ENCODE peak calls at places on chromosomes 16 and 17, in ten cellular contexts. I, J, E, C, W, U, D, B, A and T are unnamed samples.

GRCh38 chr17:78458091-78458490 is 79.6 kb downstream of the PGS1 start:
- DNase-seq in W (no peak), A (no peak), E (no peak), U (no peak), C (no peak), B (no peak), J (no peak), D (no peak), I (no peak), T (no peak)

GRCh38 chr17:48751172-48751571 is 22.6 kb upstream of the HOXB13 start:
- DNase-seq in W (no peak), J (no peak), C (no peak), E (peak), I (no peak), U (no peak), B (no peak), D (no peak), A (no peak), T (no peak)

GRCh38 chr16:24771132-24771778 is 41.8 kb downstream of the TNRC6A start:
- DNase-seq in E (no peak), J (no peak), I (no peak), C (no peak), D (no peak), A (peak), B (no peak), W (no peak), U (no peak), T (peak)

GRCh38 chr17:79147791-79148506 is 73.3 kb downstream of the ENGASE start:
- DNase-seq in D (no peak), E (no peak), I (no peak), U (no peak), A (no peak), B (no peak), J (no peak), C (no peak), W (no peak), T (no peak)

GRCh38 chr17:56319531-56319930 is 166.3 kb downstream of the ANKFN1 start:
- DNase-seq in U (peak), B (peak), C (peak), A (peak), W (no peak), D (no peak), I (peak), J (peak), E (no peak), T (peak)

GRCh38 chr16:85227262-85227923 is 115.1 kb upstream of the CIBAR2 start:
- DNase-seq in U (no peak), I (no peak), B (no peak), C (no peak), A (peak), D (no peak), E (peak), J (peak), W (no peak), T (no peak)

GRCh38 chr17:72406501-72406900 is 285.7 kb downstream of the SOX9 start:
- DNase-seq in E (no peak), A (no peak), W (no peak), U (no peak), I (no peak), D (no peak), B (no peak), C (no peak), J (no peak), T (no peak)

GRCh38 chr16:86919531-86920305 is 341.4 kb downstream of the FOXL1 start:
- DNase-seq in J (no peak), B (no peak), W (no peak), A (no peak), C (no peak), I (no peak), E (no peak), U (no peak), D (no peak), T (no peak)

GRCh38 chr16:73052441-73053030 is 4.6 kb upstream of the ZFHX3 start:
- DNase-seq in B (no peak), J (no peak), W (no peak), I (no peak), U (no peak), D (no peak), E (no peak), A (no peak), C (no peak), T (no peak)

GRCh38 chr16:85503642-85504224 is 109.4 kb upstream of the GSE1 start:
- DNase-seq in W (no peak), B (no peak), D (no peak), C (no peak), A (no peak), E (no peak), I (no peak), J (no peak), U (no peak), T (no peak)

GRCh38 chr16:66606000-66606751 is 1.7 kb downstream of the CMTM3 start:
- DNase-seq in E (no peak), W (no peak), B (no peak), J (no peak), A (peak), C (no peak), D (no peak), I (no peak), U (no peak), T (no peak)

GRCh38 chr16:22847690-22848089 is 33.7 kb downstream of the HS3ST2 start:
- DNase-seq in D (no peak), J (no peak), B (no peak), W (no peak), U (no peak), I (no peak), C (no peak), E (no peak), A (no peak), T (no peak)

GRCh38 chr17:75645501-75645888 is 12.3 kb downstream of the SMIM5 start:
- DNase-seq in U (peak), D (no peak), J (peak), W (no peak), E (no peak), C (no peak), A (no peak), B (no peak), I (peak), T (no peak)

GRCh38 chr16:66455970-66456369 is 28.9 kb downstream of the BEAN1 start:
- DNase-seq in A (no peak), W (no peak), C (no peak), B (no peak), D (no peak), U (no peak), E (no peak), I (no peak), J (no peak), T (no peak)

GRCh38 chr16:75247249-75247648 is 4.2 kb downstream of the BCAR1 start:
- DNase-seq in J (no peak), D (no peak), I (no peak), U (no peak), W (no peak), C (no peak), A (no peak), E (no peak), B (no peak), T (no peak)

GRCh38 chr17:31394544-31394943 is 3.1 kb downstream of the RAB11FIP4 start:
- DNase-seq in A (peak), E (peak), D (peak), C (peak), B (peak), W (peak), U (no peak), I (no peak), J (peak), T (peak)

GRCh38 chr17:57881783-57882291 is 32.0 kb upstream of the MRPS23 start:
- DNase-seq in J (no peak), C (no peak), E (peak), D (no peak), U (no peak), B (no peak), A (no peak), I (no peak), W (no peak), T (no peak)

GRCh38 chr17:22703786-22704441 is 1011.6 kb downstream of the KCNJ18 start:
- DNase-seq in U (peak), B (no peak), D (peak), C (no peak), I (peak), E (no peak), W (no peak), J (no peak), A (no peak), T (no peak)

GRCh38 chr17:81238490-81238814 is 403 bp downstream of the TEPSIN start:
- DNase-seq in W (no peak), D (no peak), U (no peak), J (no peak), B (no peak), C (no peak), A (no peak), I (no peak), E (no peak), T (no peak)

GRCh38 chr16:81499576-81500380 is 55.2 kb downstream of the CMIP start:
- DNase-seq in W (no peak), D (no peak), A (no peak), E (peak), C (no peak), J (no peak), B (no peak), U (no peak), I (no peak), T (no peak)

GRCh38 chr16:52318259-52319008 is 228.5 kb downstream of the TOX3 start:
- DNase-seq in B (no peak), I (no peak), E (peak), W (no peak), J (no peak), D (no peak), C (no peak), A (no peak), U (no peak), T (no peak)

GRCh38 chr17:66343531-66344078 is 41.2 kb downstream of the PRKCA start:
- DNase-seq in W (no peak), U (no peak), J (no peak), B (no peak), A (no peak), D (peak), C (no peak), E (no peak), I (no peak), T (no peak)

GRCh38 chr16:24738895-24739294 is 9.4 kb downstream of the TNRC6A start:
- DNase-seq in E (no peak), W (no peak), J (no peak), D (no peak), U (no peak), C (no peak), B (no peak), I (no peak), A (no peak), T (no peak)

GRCh38 chr17:77494664-77495435 is 354.1 kb downstream of the SEC14L1 start:
- DNase-seq in J (no peak), E (peak), A (peak), U (peak), B (peak), W (peak), D (peak), C (no peak), I (peak), T (no peak)

GRCh38 chr16:30867747-30868146 is 26.1 kb downstream of the BCL7C start:
- DNase-seq in D (no peak), B (no peak), J (no peak), C (no peak), A (no peak), I (peak), E (no peak), W (no peak), U (peak), T (no peak)

GRCh38 chr17:17724307-17724921 is 43.2 kb downstream of the RAI1 start:
- DNase-seq in A (peak), B (peak), D (no peak), J (no peak), U (no peak), W (peak), C (no peak), E (no peak), I (peak), T (no peak)

GRCh38 chr16:4176794-4177438 is 60.7 kb upstream of the ADCY9 start:
- DNase-seq in D (peak), I (no peak), C (no peak), U (peak), J (peak), B (no peak), E (peak), W (no peak), A (peak), T (no peak)

GRCh38 chr16:77657016-77657415 is 65.3 kb upstream of the NUDT7 start:
- DNase-seq in J (no peak), W (no peak), I (no peak), D (no peak), B (no peak), C (no peak), A (no peak), E (no peak), U (no peak), T (no peak)

GRCh38 chr16:8087597-8088279 is 502.6 kb downstream of the TMEM114 start:
- DNase-seq in I (no peak), A (no peak), W (no peak), D (no peak), E (no peak), J (no peak), C (no peak), B (no peak), U (no peak), T (no peak)

GRCh38 chr16:81838794-81839193 is 59.7 kb downstream of the PLCG2 start:
- DNase-seq in U (no peak), W (no peak), A (no peak), C (no peak), I (no peak), J (no peak), E (no peak), D (no peak), B (no peak), T (no peak)

GRCh38 chr16:71489122-71489521 is at the start of gene ZNF19:
- DNase-seq in A (no peak), J (no peak), I (no peak), C (no peak), E (no peak), W (no peak), U (no peak), B (no peak), D (no peak), T (no peak)

GRCh38 chr16:12087901-12088364 is 111.4 kb downstream of the SNX29 start:
- DNase-seq in J (no peak), B (no peak), A (no peak), U (no peak), W (peak), I (peak), E (no peak), C (peak), D (no peak), T (no peak)

GRCh38 chr16:8924214-8924613 is 39.5 kb downstream of the USP7 start:
- DNase-seq in W (peak), J (no peak), C (no peak), U (no peak), D (no peak), B (no peak), A (no peak), E (no peak), I (no peak), T (no peak)

GRCh38 chr17:72890711-72891110 is 201.8 kb downstream of the SLC39A11 start:
- DNase-seq in U (peak), C (no peak), W (no peak), E (no peak), B (no peak), A (peak), D (no peak), I (no peak), J (no peak), T (no peak)

GRCh38 chr17:28861393-28862203 is 6.8 kb downstream of the ERAL1 start:
- DNase-seq in W (no peak), C (no peak), B (no peak), I (no peak), E (no peak), J (no peak), D (no peak), A (no peak), U (no peak), T (no peak)

GRCh38 chr16:82514262-82514661 is 112.5 kb upstream of the CDH13 start:
- DNase-seq in W (no peak), J (no peak), E (no peak), C (no peak), I (no peak), D (no peak), U (no peak), A (no peak), B (no peak), T (no peak)

GRCh38 chr17:61399131-61400057 is at the start of gene TBX2:
- DNase-seq in D (no peak), I (peak), E (peak), B (no peak), C (no peak), W (peak), U (peak), A (peak), J (peak), T (no peak)

GRCh38 chr17:61401280-61402072 is 1.8 kb downstream of the TBX2 start:
- DNase-seq in D (no peak), A (peak), I (peak), E (peak), J (no peak), C (no peak), B (no peak), W (no peak), U (no peak), T (no peak)

GRCh38 chr17:61400786-61401279 is 1.2 kb downstream of the TBX2 start:
- DNase-seq in W (no peak), J (no peak), E (peak), U (no peak), B (no peak), A (peak), I (peak), D (no peak), C (no peak), T (no peak)

GRCh38 chr17:61398721-61399130 is 917 bp upstream of the TBX2 start:
- DNase-seq in A (no peak), W (no peak), I (no peak), E (no peak), J (no peak), B (no peak), D (no peak), C (no peak), U (no peak), T (no peak)

DNA sequence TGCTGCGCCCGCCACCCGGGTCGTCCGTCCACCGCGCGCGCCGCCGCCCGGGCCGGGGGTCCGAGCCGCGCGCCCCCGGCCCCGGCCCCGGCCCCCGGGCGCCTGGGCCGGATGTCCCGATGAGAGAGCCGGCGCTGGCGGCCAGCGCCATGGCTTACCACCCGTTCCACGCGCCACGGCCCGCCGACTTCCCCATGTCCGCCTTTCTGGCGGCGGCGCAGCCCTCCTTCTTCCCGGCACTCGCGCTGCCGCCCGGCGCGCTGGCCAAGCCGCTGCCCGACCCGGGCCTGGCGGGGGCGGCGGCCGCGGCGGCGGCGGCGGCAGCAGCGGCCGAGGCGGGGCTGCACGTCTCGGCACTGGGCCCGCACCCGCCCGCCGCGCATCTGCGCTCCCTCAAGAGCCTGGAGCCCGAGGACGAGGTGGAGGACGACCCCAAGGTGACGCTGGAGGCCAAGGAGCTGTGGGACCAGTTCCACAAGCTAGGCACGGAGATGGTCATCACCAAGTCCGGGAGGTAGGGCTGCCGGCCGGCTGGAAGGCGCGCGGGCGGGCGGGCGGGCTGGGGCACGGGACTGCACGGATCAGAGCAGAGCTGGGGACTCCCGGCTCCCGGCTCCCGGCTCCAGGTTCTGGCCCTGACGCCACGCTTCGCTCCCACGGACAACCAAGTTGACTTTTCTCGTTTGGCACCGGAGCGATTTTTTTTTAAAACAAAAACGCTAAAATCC is 579 bp downstream of the TBX2 start:
- DNase-seq in I (peak), W (no peak), E (peak), C (no peak), A (peak), B (no peak), J (no peak), U (peak), D (no peak), T (no peak)
- H3K4me3 ChIP-seq in I (peak), W (peak), E (peak), C (no peak), A (peak), B (peak), J (peak), U (peak), D (no peak), T (peak)

GRCh38 chr17:49787932-49788442 is 494 bp upstream of the KAT7 start:
- DNase-seq in J (no peak), B (no peak), I (peak), A (no peak), D (no peak), C (no peak), E (no peak), U (no peak), W (no peak), T (no peak)

GRCh38 chr17:49793309-49793708 is 4.8 kb downstream of the KAT7 start:
- DNase-seq in D (no peak), E (no peak), J (no peak), B (no peak), I (no peak), U (no peak), W (no peak), A (no peak), C (no peak), T (no peak)

GRCh38 chr17:49784636-49785035 is 3.8 kb upstream of the KAT7 start:
- DNase-seq in U (no peak), D (no peak), J (no peak), C (no peak), W (no peak), B (no peak), A (no peak), I (no peak), E (no peak), T (no peak)

GRCh38 chr17:49788443-49789277 is at the start of gene KAT7:
- DNase-seq in W (peak), E (peak), J (peak), I (peak), D (peak), B (peak), C (peak), U (peak), A (peak), T (peak)

GRCh38 chr17:49789278-49789578 is 747 bp downstream of the KAT7 start:
- DNase-seq in C (no peak), I (no peak), E (no peak), U (no peak), B (no peak), D (no peak), J (no peak), A (no peak), W (no peak), T (no peak)
- H3K4me3 ChIP-seq in C (peak), I (peak), E (peak), U (peak), B (peak), D (peak), J (peak), A (peak), W (peak), T (peak)

GRCh38 chr16:50769-51591 is 2.4 kb downstream of the POLR3K start:
- DNase-seq in E (no peak), I (no peak), D (no peak), B (no peak), J (no peak), U (no peak), W (no peak), C (no peak), A (no peak), T (no peak)
- H3K4me3 ChIP-seq in E (no peak), I (no peak), D (no peak), B (no peak), J (no peak), U (no peak), W (no peak), C (no peak), A (no peak), T (peak)

DNA sequence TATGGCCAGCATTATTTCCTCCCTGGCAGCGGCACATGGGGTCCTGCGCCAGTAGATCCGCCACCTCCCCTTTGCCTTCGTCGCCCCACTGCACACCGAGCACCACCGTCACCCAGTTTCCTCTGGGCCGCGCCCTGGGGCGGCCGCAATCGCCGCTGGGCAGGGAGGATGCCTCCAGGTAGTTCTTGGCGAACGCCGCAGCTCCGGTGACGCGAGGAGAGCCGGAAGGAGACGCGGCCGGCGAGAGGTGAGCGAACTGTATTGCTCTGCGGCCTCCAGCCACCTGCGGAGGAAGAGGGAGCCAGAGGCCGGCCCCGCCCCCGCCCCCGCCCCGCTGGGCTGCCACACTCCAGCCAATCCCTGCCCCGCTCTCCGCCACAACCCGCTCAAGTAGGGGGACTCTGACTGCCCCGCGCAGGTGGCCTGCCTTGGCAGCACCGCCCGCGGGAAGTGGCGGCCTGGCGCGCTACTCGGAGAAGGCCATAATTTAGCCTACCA is 11.8 kb upstream of the SLFN13 start:
- DNase-seq in B (peak), J (peak), E (no peak), A (no peak), U (peak), I (peak), C (no peak), W (peak), D (no peak), T (no peak)
- H3K4me3 ChIP-seq in B (no peak), J (peak), E (no peak), A (no peak), U (peak), I (no peak), C (no peak), W (peak), D (no peak), T (no peak)